ENCODE peak calls at places on chromosomes 5 and 9, in ten cellular contexts. P is GM12891, U is thyroid gland, Z is heart left ventricle, S is body of pancreas, O is transverse colon, K is A549, Y is tibial nerve, V is HCT116, H is endothelial cell of umbilical vein. M is an unnamed sample.

GRCh38 chr5:82662340-82662739 is 384.2 kb upstream of the RPS23 start:
- DNase-seq in P (no peak), U (no peak), Z (no peak), S (no peak), O (no peak), K (no peak), Y (no peak), V (no peak), H (no peak), M (no peak)

GRCh38 chr5:43038523-43038989 is 1.6 kb downstream of the ANXA2R start:
- DNase-seq in P (no peak), U (no peak), Z (no peak), S (no peak), O (peak), K (no peak), Y (no peak), V (no peak), H (no peak), M (peak)

GRCh38 chr5:142561486-142562097 is 124.3 kb downstream of the FGF1 start:
- DNase-seq in P (no peak), U (no peak), Z (no peak), S (no peak), O (no peak), K (no peak), Y (no peak), V (no peak), H (no peak), M (no peak)

GRCh38 chr5:132019337-132019736 is 7.9 kb upstream of the ACSL6 start:
- DNase-seq in P (no peak), U (no peak), Z (no peak), S (no peak), O (peak), K (no peak), Y (peak), V (no peak), H (no peak), M (no peak)

GRCh38 chr9:114243240-114243639 is 79.7 kb upstream of the ORM1 start:
- DNase-seq in P (no peak), U (no peak), Z (no peak), S (no peak), O (no peak), K (no peak), Y (no peak), V (no peak), H (no peak), M (no peak)

GRCh38 chr9:137087409-137087925 is 682 bp downstream of the MAN1B1 start:
- DNase-seq in P (no peak), U (no peak), Z (no peak), S (no peak), O (no peak), K (no peak), Y (no peak), V (no peak), H (no peak), M (peak)

GRCh38 chr5:121988443-121988842 is 26.7 kb downstream of the SRFBP1 start:
- DNase-seq in P (no peak), U (no peak), Z (no peak), S (no peak), O (no peak), K (no peak), Y (no peak), V (no peak), H (no peak), M (no peak)

GRCh38 chr5:41418220-41419031 is 92.0 kb downstream of the PLCXD3 start:
- DNase-seq in P (no peak), U (no peak), Z (peak), S (no peak), O (no peak), K (peak), Y (no peak), V (no peak), H (no peak), M (no peak)

GRCh38 chr5:75281716-75282465 is 45.2 kb upstream of the ANKRD31 start:
- DNase-seq in P (no peak), U (no peak), Z (no peak), S (no peak), O (no peak), K (no peak), Y (no peak), V (peak), H (no peak), M (no peak)

GRCh38 chr5:159206368-159206767 is 3.0 kb downstream of the RNF145 start:
- DNase-seq in P (no peak), U (no peak), Z (no peak), S (no peak), O (no peak), K (no peak), Y (no peak), V (no peak), H (peak), M (no peak)

GRCh38 chr5:111800351-111800750 is 43.4 kb upstream of the NREP start:
- DNase-seq in P (no peak), U (no peak), Z (no peak), S (no peak), O (no peak), K (no peak), Y (no peak), V (no peak), H (no peak), M (no peak)

GRCh38 chr9:84373975-84374374 is 33.4 kb upstream of the SLC28A3 start:
- DNase-seq in P (no peak), U (no peak), Z (no peak), S (no peak), O (no peak), K (no peak), Y (no peak), V (no peak), H (no peak), M (no peak)

GRCh38 chr5:124395287-124395686 is 351.2 kb downstream of the ZNF608 start:
- DNase-seq in P (no peak), U (no peak), Z (no peak), S (no peak), O (no peak), K (no peak), Y (no peak), V (no peak), H (no peak), M (no peak)

GRCh38 chr9:34380511-34381315 is 4.0 kb upstream of the MYORG start:
- DNase-seq in P (peak), U (peak), Z (peak), S (peak), O (peak), K (peak), Y (peak), V (no peak), H (peak), M (peak)

GRCh38 chr5:139926797-139927503 is 116.1 kb downstream of the NRG2 start:
- DNase-seq in P (no peak), U (no peak), Z (no peak), S (no peak), O (no peak), K (no peak), Y (no peak), V (no peak), H (no peak), M (no peak)

GRCh38 chr9:21528123-21528808 is 46.2 kb upstream of the IFNE start:
- DNase-seq in P (no peak), U (no peak), Z (no peak), S (no peak), O (no peak), K (no peak), Y (no peak), V (no peak), H (no peak), M (no peak)

GRCh38 chr9:9100070-9100469 is 1300.5 kb upstream of the DMAC1 start:
- DNase-seq in P (no peak), U (no peak), Z (no peak), S (no peak), O (no peak), K (no peak), Y (no peak), V (no peak), H (no peak), M (no peak)

GRCh38 chr5:159444441-159445082 is 114.3 kb upstream of the IL12B start:
- DNase-seq in P (no peak), U (peak), Z (no peak), S (no peak), O (no peak), K (peak), Y (peak), V (peak), H (peak), M (no peak)

GRCh38 chr9:88741335-88741734 is 206.4 kb downstream of the NXNL2 start:
- DNase-seq in P (no peak), U (no peak), Z (no peak), S (no peak), O (no peak), K (no peak), Y (no peak), V (no peak), H (no peak), M (peak)

GRCh38 chr9:34986541-34987047 is 3.0 kb upstream of the DNAJB5 start:
- DNase-seq in P (no peak), U (no peak), Z (no peak), S (peak), O (no peak), K (no peak), Y (peak), V (no peak), H (peak), M (no peak)

GRCh38 chr9:4220361-4220760 is 79.5 kb downstream of the GLIS3 start:
- DNase-seq in P (no peak), U (no peak), Z (no peak), S (no peak), O (no peak), K (no peak), Y (no peak), V (no peak), H (no peak), M (no peak)

GRCh38 chr5:35776757-35777156 is 79.9 kb upstream of the IL7R start:
- DNase-seq in P (no peak), U (no peak), Z (no peak), S (no peak), O (no peak), K (no peak), Y (no peak), V (no peak), H (no peak), M (no peak)

GRCh38 chr5:94983861-94984535 is 300.9 kb downstream of the MCTP1 start:
- DNase-seq in P (no peak), U (no peak), Z (no peak), S (no peak), O (no peak), K (no peak), Y (no peak), V (no peak), H (no peak), M (no peak)

GRCh38 chr5:154770111-154770510 is 14.9 kb downstream of the LARP1 start:
- DNase-seq in P (no peak), U (no peak), Z (no peak), S (no peak), O (no peak), K (no peak), Y (no peak), V (no peak), H (no peak), M (no peak)

GRCh38 chr9:133492061-133493021 is 13.4 kb upstream of the SLC2A6 start:
- DNase-seq in P (no peak), U (peak), Z (peak), S (no peak), O (no peak), K (no peak), Y (no peak), V (no peak), H (no peak), M (no peak)

GRCh38 chr5:88190106-88190834 is 78.4 kb downstream of the TMEM161B start:
- DNase-seq in P (no peak), U (no peak), Z (no peak), S (no peak), O (no peak), K (no peak), Y (no peak), V (no peak), H (no peak), M (no peak)

GRCh38 chr9:32738501-32739172 is 44.7 kb upstream of the TMEM215 start:
- DNase-seq in P (no peak), U (no peak), Z (no peak), S (no peak), O (no peak), K (no peak), Y (no peak), V (peak), H (no peak), M (no peak)

GRCh38 chr5:159668556-159668955 is 247.7 kb upstream of the ADRA1B start:
- DNase-seq in P (no peak), U (no peak), Z (no peak), S (no peak), O (no peak), K (no peak), Y (no peak), V (no peak), H (no peak), M (no peak)

GRCh38 chr9:21661626-21662025 is 140.8 kb upstream of the MTAP start:
- DNase-seq in P (no peak), U (no peak), Z (no peak), S (no peak), O (no peak), K (no peak), Y (no peak), V (no peak), H (no peak), M (no peak)

GRCh38 chr5:132259061-132259851 is 1.8 kb downstream of the PDLIM4 start:
- DNase-seq in P (no peak), U (peak), Z (peak), S (peak), O (peak), K (no peak), Y (peak), V (no peak), H (peak), M (no peak)

GRCh38 chr5:96871022-96871388 is 5.3 kb upstream of the ERAP2 start:
- DNase-seq in P (no peak), U (no peak), Z (no peak), S (no peak), O (no peak), K (no peak), Y (no peak), V (no peak), H (no peak), M (no peak)

GRCh38 chr5:146081685-146082084 is 23.7 kb downstream of the PLAC8L1 start:
- DNase-seq in P (no peak), U (no peak), Z (no peak), S (no peak), O (no peak), K (no peak), Y (no peak), V (no peak), H (no peak), M (no peak)

GRCh38 chr5:143166661-143167420 is 236.6 kb downstream of the NR3C1 start:
- DNase-seq in P (no peak), U (no peak), Z (no peak), S (no peak), O (peak), K (no peak), Y (no peak), V (no peak), H (no peak), M (no peak)

GRCh38 chr9:38066907-38067610 is 2.0 kb downstream of the SHB start:
- DNase-seq in P (no peak), U (peak), Z (peak), S (peak), O (peak), K (no peak), Y (peak), V (no peak), H (peak), M (peak)

GRCh38 chr9:69174645-69175487 is 789 bp downstream of the TJP2 start:
- DNase-seq in P (peak), U (peak), Z (peak), S (peak), O (peak), K (no peak), Y (peak), V (no peak), H (peak), M (peak)

GRCh38 chr5:175202461-175203065 is 241.4 kb downstream of the DRD1 start:
- DNase-seq in P (no peak), U (peak), Z (no peak), S (no peak), O (no peak), K (peak), Y (no peak), V (peak), H (no peak), M (no peak)
- TF ChIP-seq POLR2A in P (no peak), U (no peak), Z (no peak), S (no peak), O (no peak), K (no peak), Y (no peak), V (no peak), H (no peak), M (no peak)

GRCh38 chr9:99819123-99819483 is 2.6 kb upstream of the NR4A3 start:
- DNase-seq in P (no peak), U (no peak), Z (no peak), S (no peak), O (no peak), K (no peak), Y (peak), V (no peak), H (peak), M (no peak)
- TF ChIP-seq POLR2A in P (no peak), U (no peak), Z (no peak), S (no peak), O (no peak), K (no peak), Y (no peak), V (no peak), H (no peak), M (peak)

GRCh38 chr5:62305715-62306493 is at the start of gene KIF2A:
- DNase-seq in P (peak), U (peak), Z (peak), S (peak), O (peak), K (peak), Y (peak), V (peak), H (peak), M (peak)
- TF ChIP-seq POLR2A in P (peak), U (peak), Z (peak), S (peak), O (no peak), K (peak), Y (peak), V (peak), H (peak), M (peak)

GRCh38 chr5:24045034-24045433 is 537.6 kb downstream of the PRDM9 start:
- DNase-seq in P (no peak), U (no peak), Z (no peak), S (no peak), O (no peak), K (no peak), Y (no peak), V (no peak), H (no peak), M (no peak)

GRCh38 chr5:24042688-24043087 is 535.3 kb downstream of the PRDM9 start:
- DNase-seq in P (no peak), U (no peak), Z (no peak), S (no peak), O (no peak), K (no peak), Y (no peak), V (no peak), H (no peak), M (no peak)
- TF ChIP-seq POLR2A in P (no peak), U (no peak), Z (no peak), S (no peak), O (no peak), K (no peak), Y (no peak), V (no peak), H (no peak), M (no peak)

DNA sequence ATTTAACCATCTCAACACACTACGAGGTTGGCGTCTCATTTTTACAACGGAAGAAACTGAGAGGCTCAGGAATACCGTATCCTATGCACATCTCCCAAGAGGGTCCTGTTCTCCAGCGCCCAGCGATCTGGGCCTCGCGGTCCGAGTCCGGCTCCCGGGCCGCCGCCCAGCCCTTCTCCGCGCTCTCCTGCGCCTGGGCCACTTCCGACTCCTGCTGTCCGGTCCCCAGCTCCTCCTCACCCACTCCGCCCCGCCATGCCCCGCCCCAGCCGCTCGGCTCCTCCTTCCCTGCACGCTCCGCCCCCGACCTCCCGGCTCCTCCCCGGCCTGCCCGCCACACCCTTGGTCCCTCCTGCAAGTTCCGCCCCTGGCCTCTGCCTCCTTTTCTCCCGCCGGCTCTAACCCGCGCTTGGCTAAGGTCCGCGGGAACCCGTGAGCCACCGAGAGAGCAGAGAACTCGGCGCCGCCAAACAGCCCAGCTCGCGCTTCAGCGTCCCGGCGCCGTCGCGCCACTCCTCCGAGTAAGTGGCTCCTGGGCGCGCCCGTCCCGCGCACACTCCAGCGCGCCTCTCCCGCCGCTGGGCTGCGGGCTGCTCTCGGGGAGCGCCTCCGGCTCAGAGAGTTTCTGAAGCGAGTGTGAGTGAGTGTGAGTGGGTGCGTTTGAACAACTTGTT is 87.3 kb upstream of the TNFAIP8 start:
- DNase-seq in P (peak), U (peak), Z (peak), S (peak), O (peak), K (peak), Y (peak), V (peak), H (peak), M (peak)
- TF ChIP-seq POLR2A in P (peak), U (peak), Z (peak), S (peak), O (peak), K (peak), Y (peak), V (peak), H (peak), M (peak)

GRCh38 chr5:181191526-181192336 is 13.3 kb downstream of the TRIM7 start:
- DNase-seq in P (peak), U (peak), Z (peak), S (peak), O (peak), K (peak), Y (peak), V (peak), H (peak), M (no peak)
- TF ChIP-seq POLR2A in P (no peak), U (peak), Z (peak), S (peak), O (peak), K (peak), Y (peak), V (no peak), H (peak), M (peak)

GRCh38 chr5:9316041-9316440 is 229.8 kb downstream of the SEMA5A start:
- DNase-seq in P (no peak), U (no peak), Z (no peak), S (no peak), O (no peak), K (no peak), Y (no peak), V (no peak), H (no peak), M (no peak)

GRCh38 chr5:9313751-9314150 is 232.1 kb downstream of the SEMA5A start:
- DNase-seq in P (no peak), U (no peak), Z (no peak), S (no peak), O (no peak), K (no peak), Y (no peak), V (no peak), H (no peak), M (no peak)

GRCh38 chr5:9318031-9318430 is 227.8 kb downstream of the SEMA5A start:
- DNase-seq in P (no peak), U (no peak), Z (no peak), S (no peak), O (no peak), K (no peak), Y (no peak), V (no peak), H (no peak), M (no peak)

GRCh38 chr5:9320652-9321051 is 225.2 kb downstream of the SEMA5A start:
- DNase-seq in P (no peak), U (no peak), Z (no peak), S (peak), O (no peak), K (no peak), Y (no peak), V (no peak), H (no peak), M (no peak)

DNA sequence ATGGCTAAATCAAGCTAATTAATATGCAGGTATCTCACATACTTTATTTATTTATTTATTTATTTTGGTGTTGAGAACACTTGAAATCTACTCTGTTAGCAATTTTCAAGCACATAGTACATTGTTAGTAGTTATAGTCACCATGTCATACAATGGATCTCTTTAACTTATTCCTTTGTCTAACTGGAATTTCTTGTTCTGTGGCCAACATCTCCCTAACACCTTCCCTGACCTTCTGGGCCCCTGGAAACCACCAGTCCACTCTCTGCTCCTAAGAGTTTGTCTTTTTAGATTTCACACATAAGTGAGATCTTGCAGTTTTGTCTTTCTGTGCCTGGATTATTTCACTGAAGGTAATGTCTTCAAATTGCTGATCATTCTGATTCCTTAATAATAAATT is 229.1 kb downstream of the SEMA5A start:
- DNase-seq in P (no peak), U (no peak), Z (no peak), S (no peak), O (no peak), K (no peak), Y (no peak), V (no peak), H (no peak), M (no peak)
- TF ChIP-seq POLR2A in P (no peak), U (no peak), Z (no peak), S (no peak), O (no peak), K (no peak), Y (no peak), V (no peak), H (no peak), M (no peak)

GRCh38 chr9:98700801-98701200 is 7.9 kb downstream of the GABBR2 start:
- DNase-seq in P (no peak), U (no peak), Z (no peak), S (no peak), O (no peak), K (no peak), Y (no peak), V (no peak), H (no peak), M (no peak)
- TF ChIP-seq POLR2A in P (no peak), U (no peak), Z (no peak), S (no peak), O (no peak), K (no peak), Y (no peak), V (no peak), H (no peak), M (no peak)